ENCODE peak calls at places on chromosome 17, in eight cellular contexts. L, Z, O, I, Q, C, J and S are unnamed samples.

GRCh38 chr17:50169121-50169764 is 3.4 kb downstream of the SGCA start:
- DNase-seq in C (no peak), O (peak; percentile 41), Q (peak; percentile 89), L (no peak), Z (peak; percentile 68), J (no peak), I (peak; percentile 72), S (no peak)

GRCh38 chr17:44906010-44906646 is 6.9 kb upstream of the EFTUD2 start:
- DNase-seq in J (no peak), L (no peak), Z (peak; percentile 92), O (no peak), Q (no peak), C (no peak), I (no peak), S (peak; percentile 68)

GRCh38 chr17:64411999-64412771 is 21.5 kb upstream of the PECAM1 start:
- DNase-seq in L (peak; percentile 65), Q (peak; percentile 90), J (peak; percentile 85), Z (peak; percentile 39), C (no peak), I (no peak), O (peak; percentile 41), S (no peak)

GRCh38 chr17:82936768-82937171 is 96.9 kb upstream of the ZNF750 start:
- DNase-seq in I (no peak), J (no peak), L (no peak), Q (peak; percentile 56), Z (no peak), C (peak; percentile 22), O (peak; percentile 5), S (peak; percentile 62)

GRCh38 chr17:56823848-56824247 is 9.9 kb downstream of the C17orf67 start:
- DNase-seq in C (no peak), I (no peak), Q (no peak), O (no peak), Z (no peak), J (no peak), L (no peak), S (no peak)

GRCh38 chr17:3955373-3955978 is 8.8 kb downstream of the ATP2A3 start:
- DNase-seq in L (no peak), J (no peak), O (no peak), Q (no peak), I (no peak), Z (no peak), C (no peak), S (no peak)

GRCh38 chr17:77465358-77466041 is 324.7 kb downstream of the SEC14L1 start:
- DNase-seq in J (no peak), C (peak; percentile 62), I (peak; percentile 82), O (peak; percentile 80), Q (peak; percentile 94), L (peak; percentile 72), Z (peak; percentile 79), S (no peak)

GRCh38 chr17:29195465-29196081 is 15.4 kb upstream of the MYO18A start:
- DNase-seq in L (no peak), C (no peak), I (no peak), Q (peak; percentile 64), O (no peak), J (no peak), Z (peak; percentile 26), S (no peak)

GRCh38 chr17:34797724-34798123 is 163.5 kb downstream of the CCT6B start:
- DNase-seq in L (no peak), J (peak; percentile 44), I (no peak), C (no peak), Q (no peak), Z (peak; percentile 47), O (no peak), S (no peak)

GRCh38 chr17:22599322-22599721 is 907.0 kb downstream of the KCNJ18 start:
- DNase-seq in Z (no peak), Q (no peak), J (no peak), O (no peak), I (no peak), C (no peak), L (no peak), S (no peak)

GRCh38 chr17:49825645-49826044 is 22.2 kb downstream of the TAC4 start:
- DNase-seq in Z (no peak), L (no peak), O (no peak), Q (no peak), I (no peak), J (no peak), C (no peak), S (no peak)

GRCh38 chr17:82414548-82415281 is 3.4 kb upstream of the HEXD start:
- DNase-seq in L (peak; percentile 41), O (peak; percentile 73), J (peak; percentile 71), Q (peak; percentile 88), I (peak; percentile 72), Z (peak; percentile 84), C (peak; percentile 72), S (peak; percentile 70)

GRCh38 chr17:6775871-6776405 is at the start of gene FBXO39:
- DNase-seq in I (no peak), O (no peak), Q (no peak), J (no peak), C (no peak), L (no peak), Z (peak; percentile 45), S (no peak)

DNA sequence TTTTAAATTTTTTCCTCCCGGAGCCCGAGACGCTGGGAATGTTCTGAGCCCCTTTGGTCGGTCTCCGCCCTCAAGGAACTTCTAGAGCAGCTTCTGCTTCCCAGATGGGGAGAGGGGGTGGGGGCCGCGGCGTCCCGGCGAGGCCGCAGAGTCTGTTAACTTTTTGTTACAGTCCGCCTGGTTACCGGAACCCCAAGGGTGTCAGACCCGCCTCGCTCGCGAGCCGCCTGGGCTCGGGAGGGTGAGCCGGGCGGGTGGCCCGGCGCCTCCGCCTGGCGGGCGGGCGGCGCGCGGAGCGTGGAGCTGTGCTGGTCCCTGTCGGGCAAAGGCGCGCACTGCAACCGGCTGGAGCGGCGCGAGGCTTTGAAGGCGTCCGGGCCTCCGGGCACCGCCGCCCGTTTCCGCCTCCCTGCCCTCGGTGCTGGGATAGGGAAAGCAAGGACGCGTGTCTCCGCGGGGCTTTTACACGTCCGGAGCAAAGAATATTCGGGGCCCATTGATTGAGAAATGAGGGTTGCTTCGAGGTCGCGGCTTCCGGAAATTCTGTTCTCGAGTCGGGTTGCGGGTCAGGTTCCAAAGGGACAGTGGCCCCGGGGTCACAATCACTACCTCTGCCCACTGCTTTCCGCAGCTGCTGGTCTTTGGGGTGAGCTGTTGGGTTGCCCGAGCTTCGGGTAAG is 1.7 kb downstream of the HS3ST3B1 start:
- DNase-seq in L (peak; percentile 64), Q (peak; percentile 98), I (peak; percentile 85), O (peak; percentile 81), C (peak; percentile 90), J (no peak), Z (peak; percentile 96), S (peak; percentile 79)
- H3K27me3 ChIP-seq in L (peaks cover 8% of the 10 kb centered on the region), Q (peaks cover 62% of the 10 kb centered on the region), I (peaks cover 6% of the 10 kb centered on the region), O (peaks cover 95% of the 10 kb centered on the region), C (peaks cover 64% of the 10 kb centered on the region), J (peaks cover 88% of the 10 kb centered on the region), Z (no peaks in the 10 kb centered on the region), S (peaks cover 27% of the 10 kb centered on the region)

DNA sequence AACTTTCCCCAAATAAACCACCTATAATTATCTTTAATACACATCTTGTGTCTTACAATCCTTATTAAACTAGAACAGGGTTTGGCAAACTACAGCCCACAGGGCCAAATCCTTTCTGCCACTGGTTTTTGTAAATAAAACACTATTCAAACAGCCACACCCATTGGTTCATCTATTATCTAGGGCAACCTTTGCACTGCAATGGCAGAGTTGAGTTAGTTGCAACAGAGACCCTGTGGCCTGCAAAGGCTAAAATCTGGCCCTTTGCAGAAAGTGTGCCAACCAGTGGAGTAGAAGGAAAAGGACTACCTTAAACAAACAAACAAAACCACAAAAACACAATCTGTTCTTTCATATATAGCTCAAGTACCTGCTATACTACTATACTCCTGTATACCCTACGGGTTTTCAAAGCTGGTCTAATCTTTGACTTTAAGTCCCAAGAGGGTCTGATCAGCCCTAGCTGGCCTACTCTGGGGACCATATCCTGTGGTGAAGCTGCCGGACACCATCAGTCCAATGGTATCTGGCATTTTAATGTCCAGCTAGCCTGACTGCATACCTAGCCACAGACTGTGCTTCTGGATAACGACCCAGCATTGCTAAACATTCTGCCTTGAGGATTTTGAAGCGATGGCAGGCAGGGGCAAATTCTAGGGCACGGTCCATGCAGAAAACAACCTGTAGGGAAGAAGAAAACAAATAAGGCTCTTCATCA is 23.3 kb downstream of the CNP start:
- DNase-seq in C (no peak), Q (no peak), L (no peak), Z (no peak), O (no peak), J (no peak), I (no peak), S (no peak)
- H3K36me3 ChIP-seq in C (peaks cover 99% of the 10 kb centered on the region), Q (peaks cover 96% of the 10 kb centered on the region), L (peaks cover 74% of the 10 kb centered on the region), Z (peaks cover 79% of the 10 kb centered on the region), O (no peaks in the 10 kb centered on the region), J (peaks cover 92% of the 10 kb centered on the region), I (peaks cover 62% of the 10 kb centered on the region), S (peaks cover 98% of the 10 kb centered on the region)

GRCh38 chr17:48558731-48559608 is 14.1 kb upstream of the HOXB2 start:
- DNase-seq in J (no peak), L (no peak), C (no peak), Q (no peak), Z (no peak), O (no peak), I (no peak), S (no peak)
- H3K4me3 ChIP-seq in J (no peak overlapping the region), L (no peak overlapping the region), C (no peak overlapping the region), Q (no peak overlapping the region), Z (no peak overlapping the region), O (no peak overlapping the region), I (no peak overlapping the region), S (no peak overlapping the region)

GRCh38 chr17:71869293-71869692 is 251.5 kb upstream of the SOX9 start:
- DNase-seq in C (no peak), L (no peak), Z (no peak), J (no peak), Q (no peak), I (no peak), O (no peak), S (no peak)

GRCh38 chr17:71866095-71866494 is 254.7 kb upstream of the SOX9 start:
- DNase-seq in Z (no peak), J (no peak), Q (no peak), C (no peak), O (peak; percentile 9), L (no peak), I (no peak), S (no peak)

GRCh38 chr17:71872843-71873242 is 248.0 kb upstream of the SOX9 start:
- DNase-seq in C (no peak), J (no peak), I (no peak), Q (no peak), Z (no peak), L (no peak), O (no peak), S (no peak)

GRCh38 chr17:71870546-71870862 is 250.3 kb upstream of the SOX9 start:
- DNase-seq in J (no peak), Q (no peak), C (no peak), Z (no peak), L (no peak), I (no peak), O (no peak), S (no peak)

DNA sequence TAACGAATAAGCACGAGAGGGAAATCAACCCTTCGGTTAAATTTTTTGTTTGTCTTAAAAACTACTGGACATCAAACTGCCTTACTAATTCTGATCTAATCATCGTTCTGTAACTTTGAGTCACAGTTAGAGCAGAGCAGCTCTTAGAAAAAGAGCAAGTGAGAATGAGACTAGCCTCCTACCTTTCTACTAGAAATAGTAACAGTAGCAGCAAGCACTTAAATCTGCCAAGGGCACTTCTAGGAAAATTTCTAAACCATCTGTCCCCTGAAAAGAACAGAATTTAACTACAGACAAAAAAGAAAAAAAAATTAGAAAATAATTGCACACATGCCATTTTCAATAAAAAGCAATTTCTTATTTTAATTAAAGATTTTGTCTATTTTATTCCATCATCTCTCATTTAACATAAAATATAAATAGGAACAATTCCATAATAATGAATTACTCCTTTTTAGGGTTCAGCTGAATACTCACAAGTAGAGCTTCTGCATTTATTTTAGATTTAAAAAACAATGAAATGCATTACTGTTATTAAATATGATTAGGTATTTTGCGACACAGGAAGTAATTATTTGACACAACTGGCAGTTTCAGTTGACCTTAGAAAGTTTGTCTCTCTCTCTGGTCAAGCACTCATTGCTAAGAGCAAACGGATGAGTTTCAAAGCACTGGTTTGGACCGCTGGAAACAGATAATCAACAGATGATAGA is 250.8 kb upstream of the SOX9 start:
- DNase-seq in O (no peak), C (no peak), Z (peak; percentile 2), I (no peak), Q (no peak), L (no peak), J (no peak), S (no peak)
- H3K27me3 ChIP-seq in O (no peaks in the 10 kb centered on the region), C (no peaks in the 10 kb centered on the region), Z (no peaks in the 10 kb centered on the region), I (no peaks in the 10 kb centered on the region), Q (no peaks in the 10 kb centered on the region), L (no peaks in the 10 kb centered on the region), J (no peaks in the 10 kb centered on the region), S (no peaks in the 10 kb centered on the region)